ENCODE peak calls at places on chromosomes 2 and 18, in eight cellular contexts. N is stimulated activated naive B cell treated with anti-CD40 and anti-IgM and Interleukin-4, amounts not matched to agents 10 μg/mL and 1 μg/mL and 100 μg/mL, for 72 hours; H is left cardiac atrium; G is AG08395; U is mucosa of gallbladder; T is CD8-positive, alpha-beta memory T cell; D is pancreas; A is cardiac muscle cell. F is an unnamed sample.

GRCh38 chr2:113361051-113361450 is 76.4 kb upstream of the ZNG1B start:
- DNase-seq in N (no peak), H (no peak), G (no peak), U (no peak), T (no peak), D (no peak), A (no peak), F (no peak)

GRCh38 chr18:41462946-41463345 is 492.1 kb upstream of the PIK3C3 start:
- DNase-seq in N (no peak), H (no peak), G (no peak), U (no peak), T (no peak), D (no peak), A (no peak), F (no peak)

GRCh38 chr18:10101293-10101701 is 187.5 kb downstream of the VAPA start:
- DNase-seq in N (no peak), H (peak), G (peak), U (no peak), T (no peak), D (no peak), A (peak), F (no peak)

GRCh38 chr2:175837046-175837445 is 165.0 kb downstream of the LNPK start:
- DNase-seq in N (no peak), H (no peak), G (peak), U (peak), T (no peak), D (no peak), A (peak), F (no peak)

GRCh38 chr18:58303363-58303762 is 259.3 kb downstream of the NEDD4L start:
- DNase-seq in N (peak), H (no peak), G (no peak), U (no peak), T (no peak), D (no peak), A (no peak), F (no peak)

GRCh38 chr2:101330253-101330921 is 21.9 kb upstream of the RNF149 start:
- DNase-seq in N (no peak), H (peak), G (no peak), U (peak), T (no peak), D (peak), A (peak), F (peak)

GRCh38 chr2:190837417-190837816 is 43.2 kb upstream of the GLS start:
- DNase-seq in N (no peak), H (no peak), G (peak), U (no peak), T (no peak), D (no peak), A (peak), F (no peak)

GRCh38 chr2:40741532-40741931 is 289.6 kb upstream of the SLC8A1 start:
- DNase-seq in N (no peak), H (no peak), G (no peak), U (no peak), T (no peak), D (no peak), A (no peak), F (no peak)

GRCh38 chr2:135701442-135701841 is 40.2 kb upstream of the UBXN4 start:
- DNase-seq in N (no peak), H (no peak), G (peak), U (no peak), T (no peak), D (no peak), A (peak), F (no peak)